ENCODE peak calls at places on chromosomes 13 and 19, in nine cellular contexts. I is body of pancreas, F is gastrocnemius medialis, B is Peyer's patch, Z is ovary, G is esophagus muscularis mucosa, C is breast epithelium, D is transverse colon, E is heart left ventricle. W is an unnamed sample.

GRCh38 chr19:4597975-4598671 is 38.6 kb upstream of the SEMA6B start:
- DNase-seq in I (peak; percentile 37), F (no peak), B (peak; percentile 59), Z (no peak), G (no peak), C (no peak), D (peak; percentile 40), E (no peak), W (peak; percentile 75)

GRCh38 chr13:97284558-97284957 is 62.4 kb downstream of the MBNL2 start:
- DNase-seq in I (no peak), F (no peak), B (no peak), Z (no peak), G (no peak), C (no peak), D (no peak), E (no peak), W (no peak)

GRCh38 chr19:6531163-6531955 is 533 bp downstream of the TNFSF9 start:
- DNase-seq in I (no peak), F (no peak), B (no peak), Z (no peak), G (no peak), C (no peak), D (no peak), E (no peak), W (no peak)

GRCh38 chr13:112820318-112820717 is 130.5 kb downstream of the ATP11A start:
- DNase-seq in I (no peak), F (no peak), B (no peak), Z (no peak), G (no peak), C (no peak), D (no peak), E (no peak), W (no peak)

GRCh38 chr19:37931941-37932655 is 25.1 kb downstream of the SIPA1L3 start:
- DNase-seq in I (peak; percentile 92), F (peak; percentile 16), B (peak; percentile 90), Z (peak; percentile 19), G (no peak), C (peak; percentile 87), D (peak; percentile 89), E (peak; percentile 41), W (peak; percentile 35)

GRCh38 chr13:43232144-43232840 is 208.9 kb downstream of the DNAJC15 start:
- DNase-seq in I (no peak), F (no peak), B (no peak), Z (no peak), G (peak; percentile 12), C (no peak), D (no peak), E (no peak), W (no peak)

GRCh38 chr19:7979011-7979410 is 26.4 kb downstream of the ELAVL1 start:
- DNase-seq in I (no peak), F (no peak), B (no peak), Z (no peak), G (no peak), C (no peak), D (no peak), E (no peak), W (no peak)

GRCh38 chr13:35349673-35350278 is 126.7 kb downstream of the MAB21L1 start:
- DNase-seq in I (no peak), F (no peak), B (no peak), Z (no peak), G (no peak), C (no peak), D (no peak), E (no peak), W (no peak)

GRCh38 chr13:99227331-99227900 is 26.8 kb downstream of the UBAC2 start:
- DNase-seq in I (no peak), F (no peak), B (no peak), Z (no peak), G (no peak), C (no peak), D (no peak), E (no peak), W (no peak)

GRCh38 chr19:37969695-37970094 is 62.7 kb downstream of the SIPA1L3 start:
- DNase-seq in I (no peak), F (no peak), B (no peak), Z (no peak), G (no peak), C (no peak), D (no peak), E (no peak), W (no peak)

GRCh38 chr19:2503521-2504109 is 27.7 kb downstream of the GADD45B start:
- DNase-seq in I (no peak), F (no peak), B (no peak), Z (no peak), G (no peak), C (no peak), D (no peak), E (no peak), W (no peak)

GRCh38 chr13:92403606-92404005 is 823.0 kb upstream of the GPC6 start:
- DNase-seq in I (no peak), F (no peak), B (no peak), Z (no peak), G (no peak), C (no peak), D (no peak), E (no peak), W (no peak)

GRCh38 chr13:36872621-36873020 is 47.4 kb downstream of the SMAD9 start:
- DNase-seq in I (no peak), F (no peak), B (no peak), Z (no peak), G (peak; percentile 83), C (no peak), D (peak; percentile 26), E (peak; percentile 28), W (no peak)

GRCh38 chr13:28636677-28637317 is 22.1 kb upstream of the POMP start:
- DNase-seq in I (peak; percentile 44), F (no peak), B (no peak), Z (peak; percentile 35), G (no peak), C (peak; percentile 44), D (peak; percentile 65), E (no peak), W (no peak)

GRCh38 chr13:113526466-113527220 is 36.1 kb upstream of the DCUN1D2 start:
- DNase-seq in I (no peak), F (no peak), B (no peak), Z (no peak), G (no peak), C (no peak), D (no peak), E (no peak), W (no peak)

GRCh38 chr19:36604656-36605100 is 435 bp upstream of the ZNF382 start:
- DNase-seq in I (peak; percentile 74), F (peak; percentile 15), B (peak; percentile 59), Z (peak; percentile 20), G (no peak), C (peak; percentile 20), D (peak; percentile 38), E (peak; percentile 75), W (peak; percentile 57)

GRCh38 chr13:39266426-39266825 is 228.2 kb downstream of the NHLRC3 start:
- DNase-seq in I (no peak), F (no peak), B (no peak), Z (no peak), G (no peak), C (no peak), D (no peak), E (no peak), W (no peak)
- TF ChIP-seq POLR2A in I (no peak), F (no peak), B (no peak), Z (no peak), G (no peak), C (no peak), D (no peak), E (no peak), W (no peak)

DNA sequence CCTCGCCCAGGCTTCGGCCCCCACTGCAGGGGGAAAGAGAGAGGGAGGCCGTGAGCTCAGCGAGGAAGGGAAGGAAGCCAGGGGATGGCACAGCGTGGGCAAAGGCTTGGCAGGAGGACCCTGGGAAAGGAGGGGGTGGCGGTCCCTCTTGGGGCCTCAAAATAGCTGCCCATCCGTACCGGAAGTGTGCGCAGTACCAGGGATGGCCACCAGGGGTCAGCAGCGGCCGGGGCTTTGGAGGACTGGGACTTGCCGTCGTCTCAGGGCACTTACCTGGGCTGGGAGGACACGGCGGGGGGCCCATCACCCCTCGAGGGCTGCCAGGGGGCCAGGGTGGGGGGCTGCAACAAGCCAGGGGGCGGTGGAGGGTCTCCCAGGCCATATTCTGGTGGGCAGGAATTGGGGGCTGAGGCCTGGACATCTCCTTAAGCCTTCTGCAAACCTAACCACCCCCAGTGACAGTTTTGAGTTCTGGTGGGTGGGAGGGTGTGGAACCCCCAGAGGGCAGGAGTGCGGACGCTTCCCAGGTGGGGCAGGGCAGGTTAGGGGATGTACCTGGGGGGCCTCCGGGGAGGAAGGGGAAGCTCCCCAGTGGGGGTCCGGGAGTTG is 7.8 kb upstream of the TMEM161A start:
- DNase-seq in I (peak; percentile 77), F (peak; percentile 72), B (peak; percentile 86), Z (peak; percentile 85), G (peak; percentile 95), C (peak; percentile 75), D (peak; percentile 87), E (peak; percentile 80), W (peak; percentile 83)
- TF ChIP-seq POLR2A in I (no peak), F (no peak), B (no peak), Z (no peak), G (no peak), C (no peak), D (no peak), E (no peak), W (no peak)

GRCh38 chr13:83007226-83007625 is 875.0 kb downstream of the SLITRK1 start:
- DNase-seq in I (no peak), F (no peak), B (no peak), Z (no peak), G (no peak), C (no peak), D (no peak), E (no peak), W (no peak)

GRCh38 chr13:83008496-83008895 is 873.8 kb downstream of the SLITRK1 start:
- DNase-seq in I (no peak), F (no peak), B (no peak), Z (no peak), G (no peak), C (no peak), D (no peak), E (no peak), W (no peak)

DNA sequence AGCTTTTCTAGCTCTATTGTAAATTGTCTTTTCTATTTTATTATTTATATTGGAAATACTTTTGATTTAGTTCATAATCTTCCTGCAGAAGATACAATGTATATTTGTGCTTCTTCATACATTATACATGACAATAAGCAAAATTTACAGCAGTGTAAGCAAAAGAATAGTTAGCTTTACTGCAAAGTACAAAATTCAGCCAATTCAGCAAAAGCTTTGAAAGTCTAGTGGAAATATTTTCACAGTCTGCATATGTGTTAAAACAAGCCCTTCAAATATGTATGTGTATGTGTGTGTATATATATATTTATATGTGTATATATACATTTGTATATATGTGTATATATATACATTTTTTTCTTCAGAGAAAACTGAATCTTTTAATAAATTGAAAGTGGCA is 879.1 kb downstream of the SLITRK1 start:
- DNase-seq in I (no peak), F (no peak), B (no peak), Z (no peak), G (no peak), C (no peak), D (no peak), E (no peak), W (no peak)
- TF ChIP-seq POLR2A in I (no peak), F (no peak), B (no peak), Z (no peak), G (no peak), C (no peak), D (no peak), E (no peak), W (no peak)

DNA sequence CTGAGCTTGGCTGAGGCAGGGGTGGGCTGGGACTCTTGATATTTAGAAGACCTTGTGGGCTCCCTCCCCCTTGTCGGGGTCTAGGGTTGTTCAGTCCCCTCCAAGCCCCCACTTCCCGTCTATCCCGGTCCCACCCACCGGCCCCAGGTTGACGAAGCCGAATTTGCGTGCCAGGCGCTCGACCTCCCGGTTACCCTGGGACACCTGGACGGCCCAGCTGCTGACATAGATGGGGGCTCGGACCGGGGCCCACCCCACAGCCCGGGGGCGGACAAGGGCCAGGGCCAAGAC is 185 bp downstream of the PCSK4 start:
- DNase-seq in I (no peak), F (no peak), B (no peak), Z (no peak), G (no peak), C (no peak), D (no peak), E (no peak), W (no peak)
- TF ChIP-seq POLR2A in I (peak; percentile 45), F (no peak), B (no peak), Z (no peak), G (no peak), C (no peak), D (peak; percentile 28), E (no peak), W (no peak)

W was measured in GM12891.